ENCODE peak calls at places on chromosome 11, in five cellular contexts. One of them, this sample, is unnamed.

GRCh38 chr11:101428918-101429317 is 154.9 kb downstream of the TRPC6 start:
- DNase-seq in neural progenitor cell: peak; percentile 57
- DNase-seq in AG09319: no peak
- DNase-seq in pancreas: no peak
- DNase-seq in AG09309: no peak
- DNase-seq in this sample: no peak

GRCh38 chr11:36065436-36065835 is 121.6 kb downstream of the LDLRAD3 start:
- DNase-seq in pancreas: no peak
- DNase-seq in AG09309: no peak
- DNase-seq in neural progenitor cell: no peak
- DNase-seq in AG09319: no peak
- DNase-seq in this sample: no peak

GRCh38 chr11:97361812-97362378 is 972.1 kb downstream of the JRKL start:
- DNase-seq in neural progenitor cell: no peak
- DNase-seq in AG09309: no peak
- DNase-seq in AG09319: no peak
- DNase-seq in pancreas: no peak
- DNase-seq in this sample: peak; percentile 47

GRCh38 chr11:26712497-26712896 is 9.4 kb downstream of the SLC5A12 start:
- DNase-seq in AG09309: no peak
- DNase-seq in AG09319: no peak
- DNase-seq in neural progenitor cell: no peak
- DNase-seq in pancreas: no peak
- DNase-seq in this sample: no peak

GRCh38 chr11:78733031-78733430 is 158.4 kb upstream of the NARS2 start:
- DNase-seq in AG09309: no peak
- DNase-seq in neural progenitor cell: no peak
- DNase-seq in AG09319: no peak
- DNase-seq in pancreas: no peak
- DNase-seq in this sample: no peak

GRCh38 chr11:68314203-68314885 is 2.0 kb downstream of the LRP5 start:
- DNase-seq in AG09309: no peak
- DNase-seq in neural progenitor cell: no peak
- DNase-seq in AG09319: no peak
- DNase-seq in pancreas: no peak
- DNase-seq in this sample: no peak

GRCh38 chr11:34174411-34175041 is 69.1 kb downstream of the NAT10 start:
- DNase-seq in AG09309: no peak
- DNase-seq in pancreas: peak; percentile 81
- DNase-seq in neural progenitor cell: peak; percentile 95
- DNase-seq in AG09319: no peak
- DNase-seq in this sample: peak; percentile 53

GRCh38 chr11:1226226-1226961 is 3.5 kb downstream of the MUC5B start:
- DNase-seq in AG09319: no peak
- DNase-seq in neural progenitor cell: peak; percentile 49
- DNase-seq in pancreas: no peak
- DNase-seq in AG09309: no peak
- DNase-seq in this sample: no peak

GRCh38 chr11:78292109-78292803 is 103.5 kb downstream of the USP35 start:
- DNase-seq in AG09319: no peak
- DNase-seq in pancreas: no peak
- DNase-seq in AG09309: no peak
- DNase-seq in neural progenitor cell: no peak
- DNase-seq in this sample: no peak

GRCh38 chr11:1012740-1013627 is 23.5 kb downstream of the MUC6 start:
- DNase-seq in AG09319: no peak
- DNase-seq in AG09309: no peak
- DNase-seq in neural progenitor cell: no peak
- DNase-seq in pancreas: no peak
- DNase-seq in this sample: no peak

GRCh38 chr11:8055836-8056526 is 25.0 kb upstream of the TUB start:
- DNase-seq in AG09309: no peak
- DNase-seq in pancreas: no peak
- DNase-seq in neural progenitor cell: no peak
- DNase-seq in AG09319: no peak
- DNase-seq in this sample: no peak

GRCh38 chr11:71240061-71240690 is 12.2 kb downstream of the SHANK2 start:
- DNase-seq in AG09309: no peak
- DNase-seq in neural progenitor cell: no peak
- DNase-seq in pancreas: no peak
- DNase-seq in AG09319: no peak
- DNase-seq in this sample: no peak

GRCh38 chr11:72776844-72777754 is 16.7 kb downstream of the STARD10 start:
- DNase-seq in AG09319: no peak
- DNase-seq in neural progenitor cell: no peak
- DNase-seq in pancreas: peak; percentile 77
- DNase-seq in AG09309: no peak
- DNase-seq in this sample: peak; percentile 75

GRCh38 chr11:115499241-115499799 is 4.9 kb downstream of the CADM1 start:
- DNase-seq in pancreas: no peak
- DNase-seq in AG09309: no peak
- DNase-seq in neural progenitor cell: no peak
- DNase-seq in AG09319: no peak
- DNase-seq in this sample: no peak

GRCh38 chr11:65417221-65417701 is 5.3 kb upstream of the NEAT1 start:
- DNase-seq in neural progenitor cell: no peak
- DNase-seq in AG09309: no peak
- DNase-seq in pancreas: peak; percentile 57
- DNase-seq in AG09319: no peak
- DNase-seq in this sample: no peak

GRCh38 chr11:2577071-2578005 is 122.5 kb downstream of the KCNQ1OT1 start:
- DNase-seq in AG09309: no peak
- DNase-seq in pancreas: no peak
- DNase-seq in AG09319: no peak
- DNase-seq in neural progenitor cell: no peak
- DNase-seq in this sample: no peak

GRCh38 chr11:34601085-34601444 is 19.8 kb upstream of the EHF start:
- DNase-seq in neural progenitor cell: no peak
- DNase-seq in AG09319: no peak
- DNase-seq in pancreas: no peak
- DNase-seq in AG09309: no peak
- DNase-seq in this sample: no peak

GRCh38 chr11:2108675-2109481 is 30.3 kb downstream of the IGF2 start:
- DNase-seq in neural progenitor cell: no peak
- DNase-seq in pancreas: no peak
- DNase-seq in AG09319: no peak
- DNase-seq in AG09309: no peak
- DNase-seq in this sample: no peak

GRCh38 chr11:8011981-8012444 is 24.9 kb downstream of the EIF3F start:
- DNase-seq in pancreas: no peak
- DNase-seq in neural progenitor cell: no peak
- DNase-seq in AG09319: peak; percentile 50
- DNase-seq in AG09309: peak; percentile 92
- DNase-seq in this sample: no peak

GRCh38 chr11:10529279-10529678 is 11.7 kb downstream of the RNF141 start:
- DNase-seq in pancreas: no peak
- DNase-seq in neural progenitor cell: no peak
- DNase-seq in AG09319: no peak
- DNase-seq in AG09309: no peak
- DNase-seq in this sample: peak; percentile 54

GRCh38 chr11:104286129-104286528 is 122.2 kb upstream of the PDGFD start:
- DNase-seq in AG09319: no peak
- DNase-seq in neural progenitor cell: no peak
- DNase-seq in pancreas: no peak
- DNase-seq in AG09309: no peak
- DNase-seq in this sample: no peak

GRCh38 chr11:41282436-41282835 is 177.0 kb downstream of the LRRC4C start:
- DNase-seq in AG09319: no peak
- DNase-seq in pancreas: no peak
- DNase-seq in AG09309: no peak
- DNase-seq in neural progenitor cell: peak; percentile 2
- DNase-seq in this sample: no peak

GRCh38 chr11:130427581-130428211 is 713 bp downstream of the ADAMTS8 start:
- DNase-seq in AG09309: no peak
- DNase-seq in pancreas: no peak
- DNase-seq in AG09319: no peak
- DNase-seq in neural progenitor cell: peak; percentile 74
- DNase-seq in this sample: no peak

GRCh38 chr11:70760416-70761020 is 362.2 kb downstream of the CTTN start:
- DNase-seq in AG09319: no peak
- DNase-seq in pancreas: no peak
- DNase-seq in neural progenitor cell: no peak
- DNase-seq in AG09309: no peak
- DNase-seq in this sample: peak; percentile 84

GRCh38 chr11:77270921-77271320 is 30.6 kb downstream of the GDPD4 start:
- DNase-seq in AG09309: no peak
- DNase-seq in pancreas: no peak
- DNase-seq in neural progenitor cell: no peak
- DNase-seq in AG09319: no peak
- DNase-seq in this sample: peak; percentile 27

GRCh38 chr11:1231396-1232327 is 8.8 kb downstream of the MUC5B start:
- DNase-seq in AG09309: no peak
- DNase-seq in AG09319: no peak
- DNase-seq in neural progenitor cell: no peak
- DNase-seq in pancreas: no peak
- DNase-seq in this sample: no peak

GRCh38 chr11:123174196-123175183 is 20.6 kb downstream of the CLMP start:
- DNase-seq in neural progenitor cell: peak; percentile 62
- DNase-seq in pancreas: peak; percentile 17
- DNase-seq in AG09319: peak; percentile 95
- DNase-seq in AG09309: peak; percentile 98
- DNase-seq in this sample: no peak

GRCh38 chr11:64892838-64893193 is 14.4 kb upstream of the EHD1 start:
- DNase-seq in AG09319: no peak
- DNase-seq in pancreas: peak; percentile 39
- DNase-seq in AG09309: no peak
- DNase-seq in neural progenitor cell: no peak
- DNase-seq in this sample: no peak

GRCh38 chr11:110704210-110704864 is 7.9 kb downstream of the ARHGAP20 start:
- DNase-seq in neural progenitor cell: no peak
- DNase-seq in pancreas: no peak
- DNase-seq in AG09309: no peak
- DNase-seq in AG09319: no peak
- DNase-seq in this sample: no peak

GRCh38 chr11:3808846-3809623 is 675 bp downstream of the PGAP2 start:
- DNase-seq in neural progenitor cell: peak; percentile 27
- DNase-seq in AG09309: no peak
- DNase-seq in AG09319: peak; percentile 29
- DNase-seq in pancreas: peak; percentile 67
- DNase-seq in this sample: peak; percentile 35

GRCh38 chr11:119236490-119236889 is 30.4 kb downstream of the CBL start:
- DNase-seq in AG09309: no peak
- DNase-seq in neural progenitor cell: no peak
- DNase-seq in AG09319: no peak
- DNase-seq in pancreas: no peak
- DNase-seq in this sample: no peak

GRCh38 chr11:56394381-56394780 is 18.1 kb upstream of the OR5AL1 start:
- DNase-seq in neural progenitor cell: no peak
- DNase-seq in AG09319: no peak
- DNase-seq in pancreas: no peak
- DNase-seq in AG09309: no peak
- DNase-seq in this sample: no peak

GRCh38 chr11:118111019-118111743 is 24.4 kb upstream of the SMIM35 start:
- DNase-seq in AG09309: no peak
- DNase-seq in pancreas: no peak
- DNase-seq in neural progenitor cell: no peak
- DNase-seq in AG09319: no peak
- DNase-seq in this sample: peak; percentile 55

DNA sequence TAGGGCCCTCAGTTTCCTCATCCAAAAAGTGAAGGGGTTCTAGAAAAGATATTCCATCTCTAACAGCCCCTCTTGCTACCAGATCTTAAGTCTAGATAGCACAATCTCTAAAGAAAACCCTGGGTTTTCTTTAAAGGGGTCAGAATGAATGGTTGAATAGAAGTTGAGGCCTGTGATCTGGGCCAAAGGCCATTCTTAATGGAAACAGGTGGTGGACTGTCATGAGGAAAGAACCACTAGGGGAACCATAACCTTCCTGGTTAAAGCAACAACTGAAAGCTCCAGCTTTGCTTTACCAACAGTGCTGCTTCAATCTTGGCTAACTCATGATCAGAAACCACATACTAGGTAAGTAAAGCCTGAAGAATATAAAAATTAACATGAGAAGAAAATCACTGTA is 1.8 kb downstream of the CELF1 start:
- DNase-seq in AG09319: no peak
- DNase-seq in pancreas: no peak
- DNase-seq in neural progenitor cell: peak; percentile 63
- DNase-seq in AG09309: no peak
- DNase-seq in this sample: no peak
- TF ChIP-seq CTCF in AG09319: peak; percentile 33
- TF ChIP-seq CTCF in pancreas: no peak
- TF ChIP-seq CTCF in neural progenitor cell: peak; percentile 55
- TF ChIP-seq CTCF in AG09309: peak; percentile 40
- TF ChIP-seq CTCF in this sample: peak; percentile 48

GRCh38 chr11:102831128-102831708 is 12.2 kb downstream of the MMP3 start:
- DNase-seq in AG09309: no peak
- DNase-seq in pancreas: no peak
- DNase-seq in neural progenitor cell: peak; percentile 69
- DNase-seq in AG09319: no peak
- DNase-seq in this sample: no peak
- TF ChIP-seq CTCF in AG09309: peak; percentile 90
- TF ChIP-seq CTCF in pancreas: peak; percentile 15
- TF ChIP-seq CTCF in neural progenitor cell: peak; percentile 63
- TF ChIP-seq CTCF in AG09319: peak; percentile 88
- TF ChIP-seq CTCF in this sample: no peak

DNA sequence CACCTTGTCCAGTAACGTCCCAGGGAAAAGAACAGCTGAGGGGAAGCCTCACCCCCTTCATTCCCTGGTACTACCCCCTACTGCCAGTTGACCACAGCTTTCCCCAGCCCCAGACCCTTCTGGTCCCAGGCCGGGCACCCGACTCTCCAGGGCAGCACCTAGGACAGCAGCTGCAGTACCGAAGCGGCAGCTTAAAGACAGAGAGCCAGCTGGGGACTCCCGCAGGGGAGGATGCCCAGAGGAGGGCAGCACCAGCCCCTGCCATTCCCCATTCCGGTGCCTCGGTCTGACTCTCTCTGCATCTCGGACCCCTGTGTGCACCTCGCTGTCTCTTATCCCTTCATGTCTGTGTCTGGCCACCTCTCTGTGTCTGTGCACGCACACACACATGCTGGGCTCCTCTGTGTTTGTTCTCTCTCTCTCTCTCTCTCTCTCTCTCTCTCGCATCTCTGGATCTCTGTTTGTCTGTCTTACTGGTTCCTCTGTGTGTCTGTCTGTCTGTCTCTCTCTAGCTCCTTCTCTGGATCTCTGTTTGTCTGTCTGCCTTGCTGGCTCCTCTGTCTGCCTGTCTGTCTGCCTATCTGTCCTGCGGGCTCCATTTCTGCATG is 9.4 kb downstream of the IGSF9B start:
- DNase-seq in AG09309: no peak
- DNase-seq in AG09319: no peak
- DNase-seq in neural progenitor cell: peak; percentile 91
- DNase-seq in pancreas: no peak
- DNase-seq in this sample: no peak
- TF ChIP-seq CTCF in AG09309: peak; percentile 62
- TF ChIP-seq CTCF in AG09319: peak; percentile 29
- TF ChIP-seq CTCF in neural progenitor cell: peak; percentile 47
- TF ChIP-seq CTCF in pancreas: no peak
- TF ChIP-seq CTCF in this sample: peak; percentile 26

DNA sequence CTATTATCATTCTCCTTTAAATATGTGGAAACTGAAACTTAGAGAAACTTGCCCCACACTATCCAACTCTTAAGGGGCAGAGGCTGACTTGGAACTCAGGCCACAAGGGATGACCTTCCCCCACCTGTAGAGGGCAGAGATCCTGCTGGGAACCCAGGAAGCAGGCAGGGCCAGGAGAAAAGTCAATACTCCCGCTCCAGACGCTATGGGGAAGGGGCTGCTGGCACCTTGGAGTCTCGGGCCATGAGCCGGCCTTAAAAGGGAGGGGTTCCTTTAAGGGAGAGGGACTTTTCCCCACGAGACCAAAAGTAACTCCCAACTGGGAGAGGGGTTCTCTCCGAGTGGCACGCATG is 620 bp upstream of the ANO5 start:
- DNase-seq in AG09319: no peak
- DNase-seq in AG09309: no peak
- DNase-seq in neural progenitor cell: peak; percentile 61
- DNase-seq in pancreas: peak; percentile 43
- DNase-seq in this sample: no peak
- TF ChIP-seq CTCF in AG09319: no peak
- TF ChIP-seq CTCF in AG09309: no peak
- TF ChIP-seq CTCF in neural progenitor cell: peak; percentile 50
- TF ChIP-seq CTCF in pancreas: no peak
- TF ChIP-seq CTCF in this sample: no peak